ENCODE peak calls at places on chromosomes 12 and 14, in five cellular contexts. Z is ACHN, H is SK-N-SH, C is OCI-M1, G is PC-3. N is an unnamed sample.

GRCh38 chr14:92615451-92615850 is 101.9 kb downstream of the RIN3 start:
- DNase-seq in Z (no peak), H (no peak), C (no peak), G (peak; percentile 22), N (no peak)

GRCh38 chr12:4779749-4780148 is 59.5 kb downstream of the GALNT8 start:
- DNase-seq in Z (no peak), H (no peak), C (no peak), G (no peak), N (no peak)

GRCh38 chr12:1993871-1994371 is 10.3 kb downstream of the DCP1B start:
- DNase-seq in Z (no peak), H (no peak), C (no peak), G (peak; percentile 46), N (no peak)

GRCh38 chr12:48788852-48789775 is at the start of gene ADCY6:
- DNase-seq in Z (peak; percentile 85), H (peak; percentile 96), C (peak; percentile 59), G (peak; percentile 72), N (peak; percentile 41)

GRCh38 chr12:54587315-54587821 is 1.1 kb downstream of the PPP1R1A start:
- DNase-seq in Z (no peak), H (no peak), C (no peak), G (no peak), N (no peak)

GRCh38 chr12:123363743-123364531 is 710 bp downstream of the SBNO1 start:
- DNase-seq in Z (peak; percentile 65), H (peak; percentile 54), C (peak; percentile 67), G (peak; percentile 26), N (no peak)

GRCh38 chr12:15818418-15818817 is 29.2 kb upstream of the EPS8 start:
- DNase-seq in Z (no peak), H (no peak), C (no peak), G (peak; percentile 71), N (no peak)

GRCh38 chr12:73599268-73599667 is 938.4 kb upstream of the ATXN7L3B start:
- DNase-seq in Z (no peak), H (no peak), C (no peak), G (no peak), N (no peak)

GRCh38 chr14:93926209-93926872 is 803 bp upstream of the FAM181A start:
- DNase-seq in Z (no peak), H (no peak), C (no peak), G (no peak), N (no peak)

GRCh38 chr14:51922624-51923023 is 62.2 kb downstream of the GNG2 start:
- DNase-seq in Z (no peak), H (no peak), C (no peak), G (no peak), N (no peak)

GRCh38 chr12:107593713-107594381 is 91.8 kb upstream of the PWP1 start:
- DNase-seq in Z (peak; percentile 53), H (no peak), C (peak; percentile 54), G (peak; percentile 39), N (no peak)

GRCh38 chr12:70508178-70508577 is 129.1 kb downstream of the PTPRB start:
- DNase-seq in Z (no peak), H (no peak), C (no peak), G (no peak), N (peak; percentile 10)

GRCh38 chr12:4449862-4450222 is 4.2 kb upstream of the FGF6 start:
- DNase-seq in Z (no peak), H (no peak), C (no peak), G (no peak), N (no peak)

GRCh38 chr14:105082703-105083102 is 17.5 kb upstream of the GPR132 start:
- DNase-seq in Z (no peak), H (no peak), C (no peak), G (no peak), N (no peak)

GRCh38 chr14:83870556-83870955 is 1659.4 kb upstream of the FLRT2 start:
- DNase-seq in Z (no peak), H (no peak), C (no peak), G (no peak), N (no peak)

GRCh38 chr12:43151406-43152080 is 400.5 kb downstream of the ADAMTS20 start:
- DNase-seq in Z (no peak), H (no peak), C (no peak), G (no peak), N (no peak)

GRCh38 chr12:6264402-6265037 is 46.0 kb upstream of the PLEKHG6 start:
- DNase-seq in Z (no peak), H (no peak), C (no peak), G (no peak), N (no peak)

GRCh38 chr12:4899361-4899760 is 10.3 kb upstream of the KCNA1 start:
- DNase-seq in Z (peak; percentile 22), H (no peak), C (peak; percentile 6), G (no peak), N (no peak)

GRCh38 chr12:91316161-91316759 is 133.6 kb upstream of the DCN start:
- DNase-seq in Z (no peak), H (no peak), C (no peak), G (no peak), N (no peak)

GRCh38 chr12:118377005-118377890 is 893 bp downstream of the SUDS3 start:
- DNase-seq in Z (peak; percentile 27), H (peak; percentile 23), C (peak; percentile 54), G (peak; percentile 25), N (no peak)

GRCh38 chr12:118742426-118742825 is 238.9 kb upstream of the SRRM4 start:
- DNase-seq in Z (no peak), H (no peak), C (no peak), G (no peak), N (no peak)

GRCh38 chr12:55728185-55728931 is 451 bp downstream of the CD63 start:
- DNase-seq in Z (peak; percentile 85), H (peak; percentile 82), C (peak; percentile 61), G (peak; percentile 50), N (no peak)

GRCh38 chr12:132453361-132454133 is 36.4 kb upstream of the FBRSL1 start:
- DNase-seq in Z (peak; percentile 80), H (no peak), C (no peak), G (peak; percentile 73), N (no peak)

GRCh38 chr12:117408161-117408791 is 46.9 kb upstream of the NOS1 start:
- DNase-seq in Z (peak; percentile 55), H (peak; percentile 43), C (no peak), G (peak; percentile 53), N (no peak)

GRCh38 chr14:56490379-56490778 is 89.2 kb upstream of the TMEM260 start:
- DNase-seq in Z (peak; percentile 34), H (peak; percentile 14), C (peak; percentile 58), G (peak; percentile 83), N (no peak)

GRCh38 chr12:29741342-29742241 is 42.1 kb downstream of the TMTC1 start:
- DNase-seq in Z (no peak), H (no peak), C (peak; percentile 65), G (no peak), N (no peak)

GRCh38 chr12:115611477-115611876 is 666.0 kb downstream of the MED13L start:
- DNase-seq in Z (no peak), H (peak; percentile 70), C (no peak), G (no peak), N (no peak)

GRCh38 chr14:105493921-105494605 is 3.0 kb downstream of the TEDC1 start:
- DNase-seq in Z (no peak), H (no peak), C (no peak), G (no peak), N (no peak)

GRCh38 chr12:19642305-19642704 is 203.0 kb downstream of the AEBP2 start:
- DNase-seq in Z (no peak), H (no peak), C (no peak), G (no peak), N (no peak)

GRCh38 chr14:104656014-104656714 is 33.3 kb upstream of the INF2 start:
- DNase-seq in Z (no peak), H (peak; percentile 56), C (no peak), G (no peak), N (no peak)

GRCh38 chr14:76957224-76957881 is 71.2 kb downstream of the IRF2BPL start:
- DNase-seq in Z (no peak), H (peak; percentile 64), C (no peak), G (no peak), N (no peak)

GRCh38 chr14:73422515-73422914 is 35.8 kb downstream of the NUMB start:
- DNase-seq in Z (no peak), H (no peak), C (peak; percentile 10), G (no peak), N (no peak)

GRCh38 chr12:26954027-26954426 is 15.8 kb downstream of the FGFR1OP2 start:
- DNase-seq in Z (no peak), H (no peak), C (peak; percentile 59), G (no peak), N (no peak)

GRCh38 chr12:113278141-113278540 is 56.8 kb downstream of the SLC8B1 start:
- DNase-seq in Z (no peak), H (no peak), C (no peak), G (no peak), N (no peak)

GRCh38 chr12:124607681-124608425 is 40.4 kb upstream of the NCOR2 start:
- DNase-seq in Z (no peak), H (no peak), C (no peak), G (peak; percentile 67), N (no peak)

GRCh38 chr12:538731-539539 is 79.2 kb downstream of the B4GALNT3 start:
- DNase-seq in Z (peak; percentile 42), H (peak; percentile 68), C (peak; percentile 71), G (peak; percentile 69), N (peak; percentile 33)

GRCh38 chr12:52884526-52885293 is 20.2 kb downstream of the KRT8 start:
- DNase-seq in Z (peak; percentile 75), H (peak; percentile 86), C (peak; percentile 84), G (peak; percentile 80), N (no peak)

GRCh38 chr12:122363782-122364181 is 58.7 kb downstream of the CLIP1 start:
- DNase-seq in Z (no peak), H (no peak), C (no peak), G (no peak), N (no peak)

GRCh38 chr12:11958216-11959091 is 112.3 kb upstream of the BCL2L14 start:
- DNase-seq in Z (peak; percentile 73), H (no peak), C (no peak), G (peak; percentile 81), N (peak; percentile 84)

N was measured in pulmonary artery endothelial cell.